ENCODE peak calls at places on chromosomes 5 and 9, in nine cellular contexts. G is brain microvascular endothelial cell, E is transverse colon, I is HepG2, N is ovary, D is hepatocyte, S is adrenal gland, Q is breast epithelium, J is fibroblast of lung. V is an unnamed sample.
A peak's percentile ranks its signal among the peaks of the same experiment; 100 is the strongest.

GRCh38 chr5:10556331-10556807 is 7.5 kb upstream of the ANKRD33B start:
- DNase-seq in G (peak; percentile 69), E (no peak), I (no peak), N (no peak), D (no peak), S (no peak), Q (no peak), J (peak; percentile 74), V (peak; percentile 77)

GRCh38 chr9:115167175-115167574 is 49.2 kb upstream of the TNC start:
- DNase-seq in G (peak; percentile 69), E (no peak), I (no peak), N (no peak), D (no peak), S (no peak), Q (no peak), J (peak; percentile 91), V (peak; percentile 66)

GRCh38 chr5:122559676-122560075 is 215.2 kb upstream of the SNX2 start:
- DNase-seq in G (no peak), E (no peak), I (no peak), N (no peak), D (no peak), S (no peak), Q (no peak), J (peak; percentile 19), V (no peak)

GRCh38 chr5:146622391-146622790 is 106.4 kb upstream of the GPR151 start:
- DNase-seq in G (no peak), E (no peak), I (no peak), N (no peak), D (no peak), S (no peak), Q (no peak), J (peak; percentile 21), V (no peak)

GRCh38 chr9:34426340-34427074 is 31.9 kb downstream of the FAM219A start:
- DNase-seq in G (no peak), E (no peak), I (no peak), N (no peak), D (no peak), S (no peak), Q (no peak), J (no peak), V (no peak)

GRCh38 chr5:1801954-1802295 is 718 bp downstream of the NDUFS6 start:
- DNase-seq in G (no peak), E (no peak), I (peak; percentile 24), N (no peak), D (peak; percentile 37), S (no peak), Q (no peak), J (no peak), V (no peak)

GRCh38 chr9:121690316-121690715 is 38.9 kb downstream of the DAB2IP start:
- DNase-seq in G (no peak), E (no peak), I (no peak), N (no peak), D (peak; percentile 35), S (peak; percentile 68), Q (no peak), J (no peak), V (no peak)

GRCh38 chr5:66477591-66477990 is 118.6 kb upstream of the MAST4 start:
- DNase-seq in G (no peak), E (no peak), I (no peak), N (no peak), D (no peak), S (no peak), Q (no peak), J (no peak), V (no peak)

GRCh38 chr9:34512131-34513078 is 10.4 kb downstream of the ENHO start:
- DNase-seq in G (no peak), E (no peak), I (peak; percentile 66), N (no peak), D (peak; percentile 18), S (no peak), Q (no peak), J (no peak), V (no peak)

GRCh38 chr5:140398379-140398811 is 3.2 kb upstream of the ANKHD1 start:
- DNase-seq in G (no peak), E (no peak), I (peak; percentile 20), N (no peak), D (no peak), S (no peak), Q (no peak), J (no peak), V (no peak)

GRCh38 chr9:134287591-134288518 is 38.4 kb upstream of the RXRA start:
- DNase-seq in G (no peak), E (no peak), I (no peak), N (no peak), D (no peak), S (no peak), Q (no peak), J (no peak), V (no peak)

GRCh38 chr9:22683393-22684075 is 236.9 kb downstream of the DMRTA1 start:
- DNase-seq in G (peak; percentile 8), E (no peak), I (no peak), N (no peak), D (no peak), S (no peak), Q (no peak), J (peak; percentile 81), V (no peak)

GRCh38 chr5:5421149-5421960 is 1.1 kb upstream of the ICE1 start:
- DNase-seq in G (peak; percentile 32), E (peak; percentile 14), I (no peak), N (no peak), D (peak; percentile 11), S (no peak), Q (no peak), J (peak; percentile 55), V (no peak)

GRCh38 chr5:474826-475661 is 32.1 kb downstream of the EXOC3 start:
- DNase-seq in G (no peak), E (no peak), I (no peak), N (peak; percentile 30), D (no peak), S (no peak), Q (no peak), J (peak; percentile 3), V (peak; percentile 15)

GRCh38 chr9:71646131-71646530 is 122.2 kb downstream of the CEMIP2 start:
- DNase-seq in G (no peak), E (no peak), I (no peak), N (no peak), D (no peak), S (no peak), Q (no peak), J (no peak), V (no peak)

GRCh38 chr9:135925496-135926133 is 18.3 kb upstream of the CAMSAP1 start:
- DNase-seq in G (no peak), E (no peak), I (no peak), N (no peak), D (no peak), S (no peak), Q (no peak), J (peak; percentile 74), V (no peak)

GRCh38 chr9:83920469-83920941 is 727 bp downstream of the KIF27 start:
- DNase-seq in G (no peak), E (peak; percentile 69), I (peak; percentile 62), N (peak; percentile 45), D (peak; percentile 79), S (no peak), Q (peak; percentile 69), J (peak; percentile 50), V (no peak)

GRCh38 chr9:110064721-110065252 is 143.2 kb downstream of the C9orf152 start:
- DNase-seq in G (no peak), E (no peak), I (no peak), N (no peak), D (no peak), S (no peak), Q (no peak), J (no peak), V (no peak)

GRCh38 chr9:130327781-130328348 is 62.3 kb downstream of the HMCN2 start:
- DNase-seq in G (no peak), E (peak; percentile 47), I (no peak), N (peak; percentile 46), D (peak; percentile 50), S (no peak), Q (no peak), J (peak; percentile 72), V (peak; percentile 69)

GRCh38 chr9:126543490-126543889 is 70.2 kb upstream of the LMX1B start:
- DNase-seq in G (no peak), E (no peak), I (no peak), N (no peak), D (no peak), S (no peak), Q (no peak), J (no peak), V (no peak)

GRCh38 chr9:29701536-29701935 is 2128.3 kb upstream of the C9orf72 start:
- DNase-seq in G (no peak), E (no peak), I (no peak), N (no peak), D (no peak), S (no peak), Q (no peak), J (no peak), V (no peak)

GRCh38 chr5:657570-657969 is 35.6 kb downstream of the TPPP start:
- DNase-seq in G (peak; percentile 99), E (no peak), I (no peak), N (no peak), D (no peak), S (no peak), Q (peak; percentile 15), J (peak; percentile 95), V (peak; percentile 42)

GRCh38 chr5:142981886-142982820 is 212.0 kb downstream of the ARHGAP26 start:
- DNase-seq in G (peak; percentile 69), E (peak; percentile 80), I (peak; percentile 92), N (peak; percentile 71), D (peak; percentile 63), S (peak; percentile 55), Q (peak; percentile 79), J (peak; percentile 96), V (peak; percentile 82)
- H3K4me3 ChIP-seq in G (no peak overlapping the region), E (no peak overlapping the region), I (peak overlapping the region; percentile 39), N (no peak overlapping the region), D (no peak overlapping the region), S (no peak overlapping the region), Q (no peak overlapping the region), J (no peak overlapping the region), V (no peak overlapping the region)

DNA sequence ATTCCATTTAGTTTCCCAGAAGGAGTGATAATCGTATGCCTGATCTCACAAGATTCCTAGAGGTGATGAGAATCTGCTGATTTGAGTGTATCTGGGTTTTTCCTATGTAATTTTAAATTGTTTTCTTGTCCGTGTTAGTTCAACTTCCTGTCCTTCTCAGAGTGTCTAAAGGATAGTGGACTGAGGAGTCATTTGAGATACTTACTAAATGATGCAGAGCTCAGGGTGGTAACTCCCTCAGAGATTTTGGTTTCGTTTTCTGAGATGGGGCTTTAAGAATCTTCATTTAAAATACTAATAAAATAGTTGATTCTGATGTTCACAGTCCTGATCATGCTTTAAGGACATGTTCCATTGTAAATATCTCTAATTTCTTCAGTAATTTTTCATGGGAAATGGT is 30.3 kb downstream of the MELK start:
- DNase-seq in G (peak; percentile 18), E (no peak), I (no peak), N (no peak), D (no peak), S (no peak), Q (no peak), J (peak; percentile 36), V (no peak)
- H3K36me3 ChIP-seq in G (peaks cover 4% of the 10 kb centered on the region), E (no peaks in the 10 kb centered on the region), I (peaks cover 8% of the 10 kb centered on the region), N (no peaks in the 10 kb centered on the region), D (no peaks in the 10 kb centered on the region), S (no peaks in the 10 kb centered on the region), Q (no peaks in the 10 kb centered on the region), J (no peaks in the 10 kb centered on the region), V (peaks cover 86% of the 10 kb centered on the region)

GRCh38 chr5:96844476-96844990 is 31.8 kb upstream of the ERAP2 start:
- DNase-seq in G (no peak), E (no peak), I (no peak), N (no peak), D (no peak), S (no peak), Q (no peak), J (peak; percentile 35), V (peak; percentile 45)
- H3K4me3 ChIP-seq in G (no peak overlapping the region), E (no peak overlapping the region), I (no peak overlapping the region), N (no peak overlapping the region), D (no peak overlapping the region), S (no peak overlapping the region), Q (no peak overlapping the region), J (no peak overlapping the region), V (no peak overlapping the region)

GRCh38 chr5:179606910-179607448 is 16.5 kb downstream of the HNRNPH1 start:
- DNase-seq in G (no peak), E (no peak), I (no peak), N (no peak), D (no peak), S (no peak), Q (no peak), J (no peak), V (no peak)
- H3K36me3 ChIP-seq in G (peaks cover 77% of the 10 kb centered on the region), E (peaks cover 14% of the 10 kb centered on the region), I (peaks cover 11% of the 10 kb centered on the region), N (no peaks in the 10 kb centered on the region), D (no peaks in the 10 kb centered on the region), S (no peaks in the 10 kb centered on the region), Q (peaks cover 2% of the 10 kb centered on the region), J (peaks cover 35% of the 10 kb centered on the region), V (peaks cover 87% of the 10 kb centered on the region)

V was measured in MG63.